ENCODE peak calls at places on chromosomes 7 and 10, in ten cellular contexts. One of them, this sample, is unnamed.

GRCh38 chr7:17943006-17943405 is 2.7 kb upstream of the SNX13 start:
- DNase-seq in NCI-H1694 treated with DMSO at 0.1 percent for 48 hours: no peak
- DNase-seq in naive thymus-derived CD8-positive, alpha-beta T cell: no peak
- DNase-seq in RCC 7860: no peak
- DNase-seq in esophagus muscularis mucosa: no peak
- DNase-seq in pulmonary artery endothelial cell: no peak
- DNase-seq in T-helper 2 cell: no peak
- DNase-seq in fibroblast of mammary gland: no peak
- DNase-seq in chondrocyte: no peak
- DNase-seq in stimulated activated CD4-positive, alpha-beta T cell treated with anti-CD3 and anti-CD28 coated beads, Interleukin-12 subunit alpha, Interleukin-12 subunit beta, amount 100 ng/mL, for 4 hours: no peak
- DNase-seq in this sample: no peak

GRCh38 chr10:125093199-125093841 is 67.0 kb downstream of the CTBP2 start:
- DNase-seq in fibroblast of mammary gland: peak
- DNase-seq in pulmonary artery endothelial cell: no peak
- DNase-seq in RCC 7860: no peak
- DNase-seq in esophagus muscularis mucosa: peak
- DNase-seq in T-helper 2 cell: no peak
- DNase-seq in stimulated activated CD4-positive, alpha-beta T cell treated with anti-CD3 and anti-CD28 coated beads, Interleukin-12 subunit alpha, Interleukin-12 subunit beta, amount 100 ng/mL, for 4 hours: no peak
- DNase-seq in naive thymus-derived CD8-positive, alpha-beta T cell: no peak
- DNase-seq in chondrocyte: peak
- DNase-seq in NCI-H1694 treated with DMSO at 0.1 percent for 48 hours: no peak
- DNase-seq in this sample: no peak

GRCh38 chr7:44757311-44757710 is 8.7 kb downstream of the ZMIZ2 start:
- DNase-seq in pulmonary artery endothelial cell: no peak
- DNase-seq in RCC 7860: no peak
- DNase-seq in esophagus muscularis mucosa: no peak
- DNase-seq in stimulated activated CD4-positive, alpha-beta T cell treated with anti-CD3 and anti-CD28 coated beads, Interleukin-12 subunit alpha, Interleukin-12 subunit beta, amount 100 ng/mL, for 4 hours: no peak
- DNase-seq in NCI-H1694 treated with DMSO at 0.1 percent for 48 hours: peak
- DNase-seq in chondrocyte: peak
- DNase-seq in naive thymus-derived CD8-positive, alpha-beta T cell: no peak
- DNase-seq in fibroblast of mammary gland: no peak
- DNase-seq in T-helper 2 cell: no peak
- DNase-seq in this sample: no peak

GRCh38 chr7:130281227-130281626 is 11.7 kb upstream of the CPA4 start:
- DNase-seq in NCI-H1694 treated with DMSO at 0.1 percent for 48 hours: no peak
- DNase-seq in chondrocyte: no peak
- DNase-seq in naive thymus-derived CD8-positive, alpha-beta T cell: no peak
- DNase-seq in pulmonary artery endothelial cell: no peak
- DNase-seq in stimulated activated CD4-positive, alpha-beta T cell treated with anti-CD3 and anti-CD28 coated beads, Interleukin-12 subunit alpha, Interleukin-12 subunit beta, amount 100 ng/mL, for 4 hours: no peak
- DNase-seq in esophagus muscularis mucosa: no peak
- DNase-seq in T-helper 2 cell: no peak
- DNase-seq in fibroblast of mammary gland: peak
- DNase-seq in RCC 7860: no peak
- DNase-seq in this sample: no peak

GRCh38 chr10:49579621-49580020 is 30.5 kb upstream of the SLC18A3 start:
- DNase-seq in naive thymus-derived CD8-positive, alpha-beta T cell: no peak
- DNase-seq in NCI-H1694 treated with DMSO at 0.1 percent for 48 hours: no peak
- DNase-seq in chondrocyte: no peak
- DNase-seq in RCC 7860: no peak
- DNase-seq in pulmonary artery endothelial cell: no peak
- DNase-seq in T-helper 2 cell: no peak
- DNase-seq in stimulated activated CD4-positive, alpha-beta T cell treated with anti-CD3 and anti-CD28 coated beads, Interleukin-12 subunit alpha, Interleukin-12 subunit beta, amount 100 ng/mL, for 4 hours: no peak
- DNase-seq in esophagus muscularis mucosa: no peak
- DNase-seq in fibroblast of mammary gland: no peak
- DNase-seq in this sample: no peak

GRCh38 chr7:44650772-44651171 is 44.3 kb downstream of the OGDH start:
- DNase-seq in stimulated activated CD4-positive, alpha-beta T cell treated with anti-CD3 and anti-CD28 coated beads, Interleukin-12 subunit alpha, Interleukin-12 subunit beta, amount 100 ng/mL, for 4 hours: no peak
- DNase-seq in naive thymus-derived CD8-positive, alpha-beta T cell: no peak
- DNase-seq in NCI-H1694 treated with DMSO at 0.1 percent for 48 hours: no peak
- DNase-seq in chondrocyte: no peak
- DNase-seq in pulmonary artery endothelial cell: no peak
- DNase-seq in RCC 7860: no peak
- DNase-seq in fibroblast of mammary gland: no peak
- DNase-seq in esophagus muscularis mucosa: no peak
- DNase-seq in T-helper 2 cell: no peak
- DNase-seq in this sample: no peak

GRCh38 chr10:123997486-123998196 is 95.8 kb downstream of the CHST15 start:
- DNase-seq in fibroblast of mammary gland: peak
- DNase-seq in RCC 7860: peak
- DNase-seq in esophagus muscularis mucosa: peak
- DNase-seq in chondrocyte: no peak
- DNase-seq in NCI-H1694 treated with DMSO at 0.1 percent for 48 hours: no peak
- DNase-seq in T-helper 2 cell: no peak
- DNase-seq in stimulated activated CD4-positive, alpha-beta T cell treated with anti-CD3 and anti-CD28 coated beads, Interleukin-12 subunit alpha, Interleukin-12 subunit beta, amount 100 ng/mL, for 4 hours: no peak
- DNase-seq in naive thymus-derived CD8-positive, alpha-beta T cell: no peak
- DNase-seq in pulmonary artery endothelial cell: no peak
- DNase-seq in this sample: no peak

GRCh38 chr7:16753932-16754571 is 497 bp downstream of the TSPAN13 start:
- DNase-seq in NCI-H1694 treated with DMSO at 0.1 percent for 48 hours: peak
- DNase-seq in stimulated activated CD4-positive, alpha-beta T cell treated with anti-CD3 and anti-CD28 coated beads, Interleukin-12 subunit alpha, Interleukin-12 subunit beta, amount 100 ng/mL, for 4 hours: no peak
- DNase-seq in chondrocyte: no peak
- DNase-seq in pulmonary artery endothelial cell: no peak
- DNase-seq in esophagus muscularis mucosa: no peak
- DNase-seq in T-helper 2 cell: no peak
- DNase-seq in naive thymus-derived CD8-positive, alpha-beta T cell: no peak
- DNase-seq in fibroblast of mammary gland: no peak
- DNase-seq in RCC 7860: no peak
- DNase-seq in this sample: no peak

GRCh38 chr10:123986736-123987135 is 95.1 kb upstream of the CPXM2 start:
- DNase-seq in pulmonary artery endothelial cell: no peak
- DNase-seq in esophagus muscularis mucosa: no peak
- DNase-seq in fibroblast of mammary gland: no peak
- DNase-seq in chondrocyte: no peak
- DNase-seq in NCI-H1694 treated with DMSO at 0.1 percent for 48 hours: no peak
- DNase-seq in stimulated activated CD4-positive, alpha-beta T cell treated with anti-CD3 and anti-CD28 coated beads, Interleukin-12 subunit alpha, Interleukin-12 subunit beta, amount 100 ng/mL, for 4 hours: no peak
- DNase-seq in T-helper 2 cell: no peak
- DNase-seq in RCC 7860: no peak
- DNase-seq in naive thymus-derived CD8-positive, alpha-beta T cell: no peak
- DNase-seq in this sample: no peak

GRCh38 chr10:95728535-95728934 is 27.4 kb upstream of the ENTPD1 start:
- DNase-seq in NCI-H1694 treated with DMSO at 0.1 percent for 48 hours: no peak
- DNase-seq in RCC 7860: no peak
- DNase-seq in esophagus muscularis mucosa: no peak
- DNase-seq in naive thymus-derived CD8-positive, alpha-beta T cell: no peak
- DNase-seq in stimulated activated CD4-positive, alpha-beta T cell treated with anti-CD3 and anti-CD28 coated beads, Interleukin-12 subunit alpha, Interleukin-12 subunit beta, amount 100 ng/mL, for 4 hours: no peak
- DNase-seq in pulmonary artery endothelial cell: no peak
- DNase-seq in fibroblast of mammary gland: peak
- DNase-seq in T-helper 2 cell: no peak
- DNase-seq in chondrocyte: no peak
- DNase-seq in this sample: no peak

GRCh38 chr7:128938524-128939074 is 872 bp downstream of the IRF5 start:
- DNase-seq in naive thymus-derived CD8-positive, alpha-beta T cell: no peak
- DNase-seq in pulmonary artery endothelial cell: no peak
- DNase-seq in NCI-H1694 treated with DMSO at 0.1 percent for 48 hours: no peak
- DNase-seq in T-helper 2 cell: no peak
- DNase-seq in stimulated activated CD4-positive, alpha-beta T cell treated with anti-CD3 and anti-CD28 coated beads, Interleukin-12 subunit alpha, Interleukin-12 subunit beta, amount 100 ng/mL, for 4 hours: no peak
- DNase-seq in esophagus muscularis mucosa: no peak
- DNase-seq in chondrocyte: no peak
- DNase-seq in RCC 7860: no peak
- DNase-seq in fibroblast of mammary gland: no peak
- DNase-seq in this sample: peak

GRCh38 chr7:105719395-105719794 is 138.1 kb upstream of the EFCAB10 start:
- DNase-seq in stimulated activated CD4-positive, alpha-beta T cell treated with anti-CD3 and anti-CD28 coated beads, Interleukin-12 subunit alpha, Interleukin-12 subunit beta, amount 100 ng/mL, for 4 hours: no peak
- DNase-seq in chondrocyte: no peak
- DNase-seq in NCI-H1694 treated with DMSO at 0.1 percent for 48 hours: no peak
- DNase-seq in esophagus muscularis mucosa: no peak
- DNase-seq in naive thymus-derived CD8-positive, alpha-beta T cell: no peak
- DNase-seq in pulmonary artery endothelial cell: no peak
- DNase-seq in T-helper 2 cell: no peak
- DNase-seq in RCC 7860: no peak
- DNase-seq in fibroblast of mammary gland: peak
- DNase-seq in this sample: no peak

GRCh38 chr7:40700653-40701475 is 566.1 kb downstream of the SUGCT start:
- DNase-seq in NCI-H1694 treated with DMSO at 0.1 percent for 48 hours: no peak
- DNase-seq in esophagus muscularis mucosa: no peak
- DNase-seq in T-helper 2 cell: no peak
- DNase-seq in RCC 7860: no peak
- DNase-seq in fibroblast of mammary gland: peak
- DNase-seq in stimulated activated CD4-positive, alpha-beta T cell treated with anti-CD3 and anti-CD28 coated beads, Interleukin-12 subunit alpha, Interleukin-12 subunit beta, amount 100 ng/mL, for 4 hours: no peak
- DNase-seq in pulmonary artery endothelial cell: no peak
- DNase-seq in chondrocyte: no peak
- DNase-seq in naive thymus-derived CD8-positive, alpha-beta T cell: no peak
- DNase-seq in this sample: no peak

GRCh38 chr10:97542169-97543024 is 30.2 kb upstream of the ANKRD2 start:
- DNase-seq in NCI-H1694 treated with DMSO at 0.1 percent for 48 hours: peak
- DNase-seq in esophagus muscularis mucosa: no peak
- DNase-seq in fibroblast of mammary gland: peak
- DNase-seq in pulmonary artery endothelial cell: peak
- DNase-seq in chondrocyte: peak
- DNase-seq in naive thymus-derived CD8-positive, alpha-beta T cell: no peak
- DNase-seq in stimulated activated CD4-positive, alpha-beta T cell treated with anti-CD3 and anti-CD28 coated beads, Interleukin-12 subunit alpha, Interleukin-12 subunit beta, amount 100 ng/mL, for 4 hours: peak
- DNase-seq in T-helper 2 cell: no peak
- DNase-seq in RCC 7860: peak
- DNase-seq in this sample: no peak

GRCh38 chr7:6166443-6166871 is 106.0 kb downstream of the CYTH3 start:
- DNase-seq in chondrocyte: peak
- DNase-seq in NCI-H1694 treated with DMSO at 0.1 percent for 48 hours: no peak
- DNase-seq in fibroblast of mammary gland: no peak
- DNase-seq in naive thymus-derived CD8-positive, alpha-beta T cell: no peak
- DNase-seq in pulmonary artery endothelial cell: no peak
- DNase-seq in stimulated activated CD4-positive, alpha-beta T cell treated with anti-CD3 and anti-CD28 coated beads, Interleukin-12 subunit alpha, Interleukin-12 subunit beta, amount 100 ng/mL, for 4 hours: no peak
- DNase-seq in RCC 7860: no peak
- DNase-seq in esophagus muscularis mucosa: no peak
- DNase-seq in T-helper 2 cell: no peak
- DNase-seq in this sample: no peak

GRCh38 chr7:607938-608337 is 88.3 kb upstream of the PDGFA start:
- DNase-seq in esophagus muscularis mucosa: no peak
- DNase-seq in chondrocyte: peak
- DNase-seq in NCI-H1694 treated with DMSO at 0.1 percent for 48 hours: no peak
- DNase-seq in naive thymus-derived CD8-positive, alpha-beta T cell: peak
- DNase-seq in T-helper 2 cell: no peak
- DNase-seq in fibroblast of mammary gland: no peak
- DNase-seq in stimulated activated CD4-positive, alpha-beta T cell treated with anti-CD3 and anti-CD28 coated beads, Interleukin-12 subunit alpha, Interleukin-12 subunit beta, amount 100 ng/mL, for 4 hours: no peak
- DNase-seq in pulmonary artery endothelial cell: no peak
- DNase-seq in RCC 7860: no peak
- DNase-seq in this sample: no peak

GRCh38 chr7:41224063-41224763 is 478.7 kb downstream of the INHBA start:
- DNase-seq in fibroblast of mammary gland: peak
- DNase-seq in NCI-H1694 treated with DMSO at 0.1 percent for 48 hours: no peak
- DNase-seq in stimulated activated CD4-positive, alpha-beta T cell treated with anti-CD3 and anti-CD28 coated beads, Interleukin-12 subunit alpha, Interleukin-12 subunit beta, amount 100 ng/mL, for 4 hours: no peak
- DNase-seq in RCC 7860: peak
- DNase-seq in chondrocyte: no peak
- DNase-seq in naive thymus-derived CD8-positive, alpha-beta T cell: no peak
- DNase-seq in T-helper 2 cell: no peak
- DNase-seq in pulmonary artery endothelial cell: peak
- DNase-seq in esophagus muscularis mucosa: no peak
- DNase-seq in this sample: no peak

GRCh38 chr10:70829543-70829942 is 13.8 kb downstream of the SGPL1 start:
- DNase-seq in fibroblast of mammary gland: no peak
- DNase-seq in esophagus muscularis mucosa: no peak
- DNase-seq in T-helper 2 cell: no peak
- DNase-seq in RCC 7860: no peak
- DNase-seq in stimulated activated CD4-positive, alpha-beta T cell treated with anti-CD3 and anti-CD28 coated beads, Interleukin-12 subunit alpha, Interleukin-12 subunit beta, amount 100 ng/mL, for 4 hours: no peak
- DNase-seq in NCI-H1694 treated with DMSO at 0.1 percent for 48 hours: no peak
- DNase-seq in pulmonary artery endothelial cell: no peak
- DNase-seq in naive thymus-derived CD8-positive, alpha-beta T cell: no peak
- DNase-seq in chondrocyte: no peak
- DNase-seq in this sample: no peak

GRCh38 chr7:29488977-29489376 is 74.7 kb upstream of the PRR15 start:
- DNase-seq in esophagus muscularis mucosa: peak
- DNase-seq in fibroblast of mammary gland: peak
- DNase-seq in NCI-H1694 treated with DMSO at 0.1 percent for 48 hours: no peak
- DNase-seq in T-helper 2 cell: no peak
- DNase-seq in pulmonary artery endothelial cell: no peak
- DNase-seq in chondrocyte: no peak
- DNase-seq in stimulated activated CD4-positive, alpha-beta T cell treated with anti-CD3 and anti-CD28 coated beads, Interleukin-12 subunit alpha, Interleukin-12 subunit beta, amount 100 ng/mL, for 4 hours: no peak
- DNase-seq in RCC 7860: no peak
- DNase-seq in naive thymus-derived CD8-positive, alpha-beta T cell: no peak
- DNase-seq in this sample: no peak

GRCh38 chr7:1531263-1531978 is 919 bp downstream of the MAFK start:
- DNase-seq in T-helper 2 cell: peak
- DNase-seq in naive thymus-derived CD8-positive, alpha-beta T cell: no peak
- DNase-seq in fibroblast of mammary gland: peak
- DNase-seq in stimulated activated CD4-positive, alpha-beta T cell treated with anti-CD3 and anti-CD28 coated beads, Interleukin-12 subunit alpha, Interleukin-12 subunit beta, amount 100 ng/mL, for 4 hours: no peak
- DNase-seq in pulmonary artery endothelial cell: no peak
- DNase-seq in esophagus muscularis mucosa: no peak
- DNase-seq in RCC 7860: no peak
- DNase-seq in chondrocyte: no peak
- DNase-seq in NCI-H1694 treated with DMSO at 0.1 percent for 48 hours: no peak
- DNase-seq in this sample: no peak

GRCh38 chr10:111125102-111125501 is 48.3 kb downstream of the ADRA2A start:
- DNase-seq in NCI-H1694 treated with DMSO at 0.1 percent for 48 hours: no peak
- DNase-seq in chondrocyte: no peak
- DNase-seq in fibroblast of mammary gland: no peak
- DNase-seq in naive thymus-derived CD8-positive, alpha-beta T cell: no peak
- DNase-seq in RCC 7860: no peak
- DNase-seq in T-helper 2 cell: no peak
- DNase-seq in stimulated activated CD4-positive, alpha-beta T cell treated with anti-CD3 and anti-CD28 coated beads, Interleukin-12 subunit alpha, Interleukin-12 subunit beta, amount 100 ng/mL, for 4 hours: no peak
- DNase-seq in pulmonary artery endothelial cell: no peak
- DNase-seq in esophagus muscularis mucosa: no peak
- DNase-seq in this sample: no peak

GRCh38 chr10:42973870-42974692 is 102.8 kb upstream of the RET start:
- DNase-seq in fibroblast of mammary gland: no peak
- DNase-seq in chondrocyte: peak
- DNase-seq in esophagus muscularis mucosa: no peak
- DNase-seq in NCI-H1694 treated with DMSO at 0.1 percent for 48 hours: no peak
- DNase-seq in stimulated activated CD4-positive, alpha-beta T cell treated with anti-CD3 and anti-CD28 coated beads, Interleukin-12 subunit alpha, Interleukin-12 subunit beta, amount 100 ng/mL, for 4 hours: no peak
- DNase-seq in naive thymus-derived CD8-positive, alpha-beta T cell: no peak
- DNase-seq in T-helper 2 cell: no peak
- DNase-seq in RCC 7860: no peak
- DNase-seq in pulmonary artery endothelial cell: no peak
- DNase-seq in this sample: no peak

GRCh38 chr7:16921644-16922257 is 40.0 kb upstream of the AGR3 start:
- DNase-seq in naive thymus-derived CD8-positive, alpha-beta T cell: no peak
- DNase-seq in chondrocyte: no peak
- DNase-seq in T-helper 2 cell: no peak
- DNase-seq in pulmonary artery endothelial cell: no peak
- DNase-seq in esophagus muscularis mucosa: no peak
- DNase-seq in NCI-H1694 treated with DMSO at 0.1 percent for 48 hours: no peak
- DNase-seq in fibroblast of mammary gland: no peak
- DNase-seq in RCC 7860: peak
- DNase-seq in stimulated activated CD4-positive, alpha-beta T cell treated with anti-CD3 and anti-CD28 coated beads, Interleukin-12 subunit alpha, Interleukin-12 subunit beta, amount 100 ng/mL, for 4 hours: no peak
- DNase-seq in this sample: no peak

GRCh38 chr7:41029072-41029492 is 673.8 kb downstream of the INHBA start:
- DNase-seq in pulmonary artery endothelial cell: no peak
- DNase-seq in esophagus muscularis mucosa: peak
- DNase-seq in chondrocyte: no peak
- DNase-seq in NCI-H1694 treated with DMSO at 0.1 percent for 48 hours: no peak
- DNase-seq in stimulated activated CD4-positive, alpha-beta T cell treated with anti-CD3 and anti-CD28 coated beads, Interleukin-12 subunit alpha, Interleukin-12 subunit beta, amount 100 ng/mL, for 4 hours: no peak
- DNase-seq in naive thymus-derived CD8-positive, alpha-beta T cell: no peak
- DNase-seq in fibroblast of mammary gland: peak
- DNase-seq in RCC 7860: peak
- DNase-seq in T-helper 2 cell: no peak
- DNase-seq in this sample: no peak

GRCh38 chr7:111343017-111343416 is 219.3 kb downstream of the IMMP2L start:
- DNase-seq in chondrocyte: no peak
- DNase-seq in RCC 7860: no peak
- DNase-seq in NCI-H1694 treated with DMSO at 0.1 percent for 48 hours: no peak
- DNase-seq in T-helper 2 cell: no peak
- DNase-seq in stimulated activated CD4-positive, alpha-beta T cell treated with anti-CD3 and anti-CD28 coated beads, Interleukin-12 subunit alpha, Interleukin-12 subunit beta, amount 100 ng/mL, for 4 hours: no peak
- DNase-seq in pulmonary artery endothelial cell: no peak
- DNase-seq in naive thymus-derived CD8-positive, alpha-beta T cell: no peak
- DNase-seq in fibroblast of mammary gland: no peak
- DNase-seq in esophagus muscularis mucosa: no peak
- DNase-seq in this sample: no peak

GRCh38 chr7:44694326-44694725 is 54.3 kb upstream of the ZMIZ2 start:
- DNase-seq in stimulated activated CD4-positive, alpha-beta T cell treated with anti-CD3 and anti-CD28 coated beads, Interleukin-12 subunit alpha, Interleukin-12 subunit beta, amount 100 ng/mL, for 4 hours: no peak
- DNase-seq in NCI-H1694 treated with DMSO at 0.1 percent for 48 hours: no peak
- DNase-seq in naive thymus-derived CD8-positive, alpha-beta T cell: no peak
- DNase-seq in fibroblast of mammary gland: no peak
- DNase-seq in chondrocyte: no peak
- DNase-seq in RCC 7860: no peak
- DNase-seq in pulmonary artery endothelial cell: no peak
- DNase-seq in T-helper 2 cell: no peak
- DNase-seq in esophagus muscularis mucosa: no peak
- DNase-seq in this sample: no peak

GRCh38 chr10:112946649-112947048 is 3.4 kb upstream of the TCF7L2 start:
- DNase-seq in pulmonary artery endothelial cell: no peak
- DNase-seq in esophagus muscularis mucosa: no peak
- DNase-seq in NCI-H1694 treated with DMSO at 0.1 percent for 48 hours: no peak
- DNase-seq in chondrocyte: no peak
- DNase-seq in RCC 7860: no peak
- DNase-seq in T-helper 2 cell: no peak
- DNase-seq in naive thymus-derived CD8-positive, alpha-beta T cell: no peak
- DNase-seq in fibroblast of mammary gland: no peak
- DNase-seq in stimulated activated CD4-positive, alpha-beta T cell treated with anti-CD3 and anti-CD28 coated beads, Interleukin-12 subunit alpha, Interleukin-12 subunit beta, amount 100 ng/mL, for 4 hours: no peak
- DNase-seq in this sample: no peak

GRCh38 chr7:1669486-1669951 is 558 bp upstream of the ELFN1 start:
- DNase-seq in T-helper 2 cell: peak
- DNase-seq in fibroblast of mammary gland: no peak
- DNase-seq in chondrocyte: no peak
- DNase-seq in RCC 7860: no peak
- DNase-seq in naive thymus-derived CD8-positive, alpha-beta T cell: no peak
- DNase-seq in esophagus muscularis mucosa: no peak
- DNase-seq in NCI-H1694 treated with DMSO at 0.1 percent for 48 hours: no peak
- DNase-seq in pulmonary artery endothelial cell: no peak
- DNase-seq in stimulated activated CD4-positive, alpha-beta T cell treated with anti-CD3 and anti-CD28 coated beads, Interleukin-12 subunit alpha, Interleukin-12 subunit beta, amount 100 ng/mL, for 4 hours: no peak
- DNase-seq in this sample: no peak

This sample was measured in GM12892.